ENCODE peak calls at places on chromosomes 3 and 15, in seven cellular contexts. H, B, C, W, V, L and K are unnamed samples.

GRCh38 chr3:6079518-6080179 is 781.3 kb upstream of the GRM7 start:
- DNase-seq in C (no peak), B (no peak), V (no peak), L (no peak), W (no peak), H (no peak), K (no peak)

GRCh38 chr15:64892850-64893403 is 18.8 kb upstream of the ANKDD1A start:
- DNase-seq in H (no peak), B (peak), V (no peak), L (no peak), C (peak), W (no peak), K (no peak)

GRCh38 chr15:89385596-89386242 is 51.1 kb upstream of the POLG start:
- DNase-seq in B (no peak), W (peak), V (no peak), L (no peak), C (no peak), H (peak), K (no peak)

GRCh38 chr3:111823341-111823830 is 35.7 kb upstream of the PHLDB2 start:
- DNase-seq in V (no peak), W (no peak), B (no peak), L (no peak), C (no peak), H (no peak), K (no peak)

GRCh38 chr15:60001642-60002527 is 2.2 kb upstream of the FOXB1 start:
- DNase-seq in L (no peak), V (peak), W (no peak), B (peak), H (no peak), C (no peak), K (peak)

GRCh38 chr3:61701019-61701418 is 139.6 kb downstream of the PTPRG start:
- DNase-seq in H (no peak), B (no peak), W (no peak), C (no peak), V (no peak), L (no peak), K (no peak)

GRCh38 chr3:47464603-47465002 is 11.1 kb downstream of the SCAP start:
- DNase-seq in C (no peak), B (no peak), L (no peak), V (no peak), W (no peak), H (no peak), K (no peak)

GRCh38 chr3:5489536-5489935 is 302.0 kb downstream of the EDEM1 start:
- DNase-seq in B (no peak), V (no peak), L (no peak), H (no peak), C (no peak), W (no peak), K (no peak)

GRCh38 chr15:72227192-72227586 is 3.8 kb downstream of the PKM start:
- DNase-seq in H (no peak), W (peak), V (no peak), C (no peak), L (peak), B (no peak), K (no peak)

GRCh38 chr15:92971081-92971480 is 71.0 kb downstream of the CHD2 start:
- DNase-seq in V (no peak), L (no peak), W (no peak), H (no peak), C (no peak), B (no peak), K (no peak)

GRCh38 chr15:62795171-62795570 is 247.4 kb upstream of the TPM1 start:
- DNase-seq in C (no peak), H (no peak), V (no peak), B (no peak), W (no peak), L (no peak), K (no peak)

GRCh38 chr15:81645470-81645869 is 271.5 kb upstream of the TMC3 start:
- DNase-seq in W (no peak), B (peak), H (no peak), V (no peak), L (no peak), C (no peak), K (no peak)

GRCh38 chr15:52010633-52011595 is 8.1 kb upstream of the MAPK6 start:
- DNase-seq in V (no peak), B (no peak), W (peak), L (peak), C (no peak), H (no peak), K (no peak)

GRCh38 chr3:183548262-183548769 is 7.2 kb downstream of the KLHL6 start:
- DNase-seq in C (no peak), V (peak), L (no peak), H (no peak), B (peak), W (peak), K (no peak)

GRCh38 chr3:33218072-33218445 is 551 bp downstream of the SUSD5 start:
- DNase-seq in W (peak), V (peak), B (no peak), H (no peak), L (no peak), C (no peak), K (no peak)

GRCh38 chr3:150215616-150216015 is 192.5 kb upstream of the TSC22D2 start:
- DNase-seq in W (peak), B (no peak), V (no peak), H (no peak), L (no peak), C (no peak), K (no peak)

GRCh38 chr3:34008191-34008590 is 209.8 kb downstream of the PDCD6IP start:
- DNase-seq in V (peak), C (no peak), B (peak), H (no peak), L (no peak), W (peak), K (peak)

GRCh38 chr15:20351448-20351961 is 190.1 kb downstream of the GOLGA6L6 start:
- DNase-seq in V (no peak), H (peak), C (no peak), W (no peak), B (peak), L (no peak), K (no peak)

DNA sequence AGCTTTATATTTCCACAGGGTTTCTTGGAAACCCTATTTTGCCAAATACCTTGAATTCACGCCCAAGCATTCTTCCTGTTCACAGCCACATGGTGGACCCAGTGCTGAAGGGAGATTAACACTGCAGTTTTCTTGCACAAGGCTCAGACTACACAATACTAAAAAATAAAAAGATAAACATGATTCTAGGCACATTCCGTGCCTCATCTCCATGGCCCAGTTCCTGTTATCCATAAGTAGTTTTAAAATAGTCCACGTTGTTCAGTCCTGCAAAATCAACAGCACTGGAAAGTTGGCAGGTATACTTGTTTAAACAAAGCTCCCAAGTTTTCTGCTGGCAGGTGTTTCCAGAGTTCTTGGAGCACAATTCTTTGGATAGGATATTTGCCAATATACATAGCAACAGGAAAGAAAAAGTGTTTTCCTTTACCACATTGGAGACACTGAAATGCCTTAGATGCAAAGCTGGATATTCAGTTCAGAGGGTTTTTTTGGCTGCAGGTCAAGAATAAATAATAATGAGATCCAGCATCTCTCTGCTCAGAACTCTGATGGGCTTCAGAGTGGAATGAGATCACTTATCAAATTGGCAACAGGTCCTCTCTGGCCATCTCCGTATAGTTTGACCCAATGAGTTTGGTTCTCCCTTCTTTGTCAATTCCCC is 88.1 kb upstream of the TGFBR2 start:
- DNase-seq in H (no peak), V (no peak), W (peak), L (no peak), B (no peak), C (peak), K (no peak)
- TF ChIP-seq CTCF in H (peak), V (no peak), W (no peak), L (no peak), B (no peak), C (peak), K (no peak)

GRCh38 chr3:56547486-56547885 is 9.5 kb upstream of the CCDC66 start:
- DNase-seq in V (no peak), W (no peak), B (no peak), H (no peak), C (no peak), L (peak), K (no peak)
- TF ChIP-seq CTCF in V (peak), W (no peak), B (peak), H (no peak), C (no peak), L (peak), K (no peak)

GRCh38 chr3:154904328-154904727 is 175.8 kb upstream of the MME start:
- DNase-seq in H (no peak), B (peak), W (peak), C (no peak), L (peak), V (peak), K (no peak)
- TF ChIP-seq CTCF in H (peak), B (peak), W (peak), C (peak), L (peak), V (peak), K (peak)

DNA sequence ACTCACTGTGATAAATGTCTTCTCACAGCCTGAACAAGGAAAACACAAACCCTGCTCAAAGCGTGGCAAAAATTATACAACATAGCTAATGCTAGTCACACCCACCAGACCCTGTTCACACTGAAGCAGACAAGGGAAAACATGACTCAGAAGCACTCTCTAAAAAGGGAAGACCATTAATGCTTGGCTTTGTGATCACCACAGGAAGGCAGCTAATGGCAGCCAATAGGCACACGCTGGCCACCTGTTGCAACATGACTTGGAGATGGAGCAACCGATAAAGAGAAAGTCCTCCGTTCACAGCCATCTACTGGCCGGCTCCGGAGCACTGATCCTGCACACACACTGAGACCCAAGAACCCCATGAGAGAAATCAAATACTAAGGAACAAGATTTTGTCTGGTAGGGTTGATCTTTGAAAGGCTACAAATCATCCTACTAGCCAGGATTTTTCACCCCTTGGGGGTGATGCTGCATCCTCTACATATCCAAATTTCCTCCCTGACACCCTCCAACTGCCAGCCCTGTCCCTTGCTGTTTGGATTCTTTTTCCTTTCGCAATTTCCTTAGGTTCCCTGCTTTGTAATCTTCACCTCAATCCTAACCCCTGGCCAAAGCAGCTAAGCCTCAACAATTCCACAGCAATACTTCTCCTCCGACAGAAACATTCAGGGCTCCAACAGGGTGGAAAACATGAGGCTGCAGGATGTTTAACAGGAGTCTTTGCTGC is 3.2 kb downstream of the ZXDC start:
- DNase-seq in W (peak), L (peak), V (no peak), H (no peak), C (peak), B (no peak), K (no peak)
- TF ChIP-seq CTCF in W (peak), L (no peak), V (no peak), H (no peak), C (no peak), B (no peak), K (no peak)

DNA sequence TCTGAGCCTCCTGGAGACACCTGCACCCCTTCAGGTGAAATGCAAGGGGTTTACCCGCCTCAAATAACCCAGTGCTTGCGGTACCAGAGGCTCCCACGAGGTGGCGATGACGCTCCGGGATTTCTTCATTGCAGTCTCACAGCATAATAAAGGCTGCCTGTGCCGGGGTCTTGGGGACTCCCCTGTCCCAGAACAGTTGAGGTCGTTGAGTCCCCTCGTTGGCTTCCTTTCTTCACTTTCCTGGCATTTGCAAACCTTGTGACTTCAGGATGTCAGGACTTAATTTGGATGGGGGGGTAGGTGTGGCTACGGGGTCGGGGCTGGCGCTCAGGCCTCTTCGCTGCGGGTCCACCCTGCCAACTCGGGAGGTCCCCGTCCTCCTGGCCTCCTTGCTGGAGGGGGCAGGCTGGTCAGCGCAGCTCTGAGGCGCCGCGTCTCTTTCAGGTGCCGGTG is 1.3 kb downstream of the GNAT1 start:
- DNase-seq in B (peak), L (peak), W (peak), H (no peak), V (peak), C (peak), K (peak)
- TF ChIP-seq CTCF in B (peak), L (peak), W (peak), H (peak), V (peak), C (peak), K (peak)

GRCh38 chr3:2154596-2154995 is 55.9 kb downstream of the CNTN4 start:
- DNase-seq in W (no peak), C (no peak), L (no peak), B (no peak), H (no peak), V (no peak), K (no peak)

GRCh38 chr3:2150576-2150975 is 51.9 kb downstream of the CNTN4 start:
- DNase-seq in V (no peak), C (no peak), B (no peak), L (no peak), H (no peak), W (no peak), K (no peak)

GRCh38 chr3:2153047-2153446 is 54.4 kb downstream of the CNTN4 start:
- DNase-seq in B (no peak), C (no peak), H (no peak), V (no peak), L (no peak), W (no peak), K (no peak)

GRCh38 chr3:2158828-2159227 is 60.2 kb downstream of the CNTN4 start:
- DNase-seq in V (no peak), W (no peak), H (no peak), B (no peak), L (no peak), C (no peak), K (no peak)

GRCh38 chr3:2156244-2156847 is 57.7 kb downstream of the CNTN4 start:
- DNase-seq in W (no peak), C (no peak), L (no peak), B (peak), V (peak), H (peak), K (peak)
- TF ChIP-seq CTCF in W (peak), C (peak), L (no peak), B (peak), V (peak), H (peak), K (peak)